ENCODE peak calls at places on chromosomes 11 and 22, in five cellular contexts. K, H, Y, T and P are unnamed samples.

GRCh38 chr11:45366839-45367238 is 80.7 kb upstream of the SYT13 start:
- DNase-seq in T (no peak), H (no peak), Y (no peak), K (no peak), P (no peak)

GRCh38 chr22:38569181-38569971 is 607 bp downstream of the DMC1 start:
- DNase-seq in Y (no peak), T (no peak), K (peak; percentile 21), H (no peak), P (peak; percentile 16)

GRCh38 chr22:22976033-22976922 is 88.7 kb downstream of the IGLL5 start:
- DNase-seq in H (no peak), K (no peak), Y (no peak), T (no peak), P (no peak)

GRCh38 chr11:57072640-57073039 is 83.9 kb downstream of the OR5AK2 start:
- DNase-seq in H (no peak), T (no peak), Y (no peak), K (no peak), P (no peak)

GRCh38 chr22:47369431-47370015 is 607.1 kb downstream of the TBC1D22A start:
- DNase-seq in Y (no peak), H (no peak), T (no peak), K (no peak), P (no peak)

GRCh38 chr22:37994049-37994448 is 9.7 kb upstream of the SOX10 start:
- DNase-seq in K (no peak), T (no peak), H (no peak), Y (no peak), P (no peak)

GRCh38 chr11:36455658-36456111 is 54.4 kb downstream of the TRAF6 start:
- DNase-seq in T (no peak), H (peak; percentile 10), K (no peak), Y (no peak), P (peak; percentile 81)

GRCh38 chr22:32422062-32422461 is 10.0 kb upstream of the RTCB start:
- DNase-seq in H (no peak), Y (no peak), K (no peak), T (no peak), P (no peak)

GRCh38 chr22:48800036-48800885 is 1027.4 kb downstream of the BRD1 start:
- DNase-seq in T (no peak), Y (no peak), K (no peak), H (no peak), P (no peak)

GRCh38 chr22:17705565-17706450 is 67.3 kb downstream of the BCL2L13 start:
- DNase-seq in T (no peak), Y (no peak), K (no peak), H (no peak), P (no peak)

GRCh38 chr11:61769169-61769920 is 16.9 kb downstream of the MYRF start:
- DNase-seq in K (no peak), H (no peak), T (no peak), Y (no peak), P (no peak)

GRCh38 chr11:72781313-72782080 is 12.3 kb downstream of the STARD10 start:
- DNase-seq in H (no peak), T (peak; percentile 11), Y (no peak), K (peak; percentile 64), P (peak; percentile 45)

GRCh38 chr22:44550666-44551491 is 52.8 kb upstream of the RTL6 start:
- DNase-seq in H (no peak), T (no peak), Y (no peak), K (peak; percentile 59), P (peak; percentile 72)

GRCh38 chr22:47691152-47691895 is 928.9 kb downstream of the TBC1D22A start:
- DNase-seq in H (no peak), Y (no peak), T (no peak), K (no peak), P (no peak)

GRCh38 chr11:74235121-74235520 is 64.0 kb downstream of the PPME1 start:
- DNase-seq in K (no peak), T (no peak), H (no peak), Y (no peak), P (no peak)

GRCh38 chr22:30541979-30542810 is 4.3 kb downstream of the SEC14L6 start:
- DNase-seq in T (no peak), H (no peak), Y (no peak), K (no peak), P (no peak)

GRCh38 chr11:73388241-73389133 is 12.3 kb downstream of the RELT start:
- DNase-seq in T (no peak), H (no peak), K (peak; percentile 72), Y (no peak), P (peak; percentile 70)

GRCh38 chr11:34068098-34068497 is 16.6 kb downstream of the CAPRIN1 start:
- DNase-seq in K (no peak), Y (no peak), T (no peak), H (no peak), P (no peak)

GRCh38 chr11:111665779-111666178 is 63.5 kb downstream of the SIK2 start:
- DNase-seq in T (no peak), K (no peak), H (no peak), Y (no peak), P (no peak)

GRCh38 chr22:49776891-49777290 is 50.8 kb downstream of the BRD1 start:
- DNase-seq in T (no peak), H (no peak), Y (no peak), K (no peak), P (no peak)

GRCh38 chr11:3865388-3866193 is 10.1 kb downstream of the STIM1 start:
- DNase-seq in Y (no peak), T (no peak), K (no peak), H (no peak), P (no peak)

GRCh38 chr11:63866211-63866610 is 27.3 kb downstream of the MARK2 start:
- DNase-seq in Y (peak; percentile 38), H (no peak), K (peak; percentile 57), T (no peak), P (peak; percentile 32)